ENCODE peak calls at places on chromosome 21, in eight cellular contexts. W, F, H, N, K, Y, O and B are unnamed samples.

GRCh38 chr21:38531610-38532009 is 33.3 kb upstream of the ERG start:
- DNase-seq in H (no peak), W (no peak), Y (no peak), N (no peak), O (no peak), K (no peak), F (no peak), B (no peak)

GRCh38 chr21:41863439-41863740 is 15.8 kb downstream of the PRDM15 start:
- DNase-seq in O (no peak), N (no peak), Y (no peak), F (no peak), H (no peak), K (no peak), W (no peak), B (no peak)

GRCh38 chr21:41970099-41970391 is 16.2 kb upstream of the C2CD2 start:
- DNase-seq in N (no peak), F (no peak), H (no peak), W (no peak), O (no peak), Y (no peak), K (no peak), B (no peak)

GRCh38 chr21:26715878-26716506 is 129.2 kb downstream of the ADAMTS1 start:
- DNase-seq in F (peak; percentile 15), W (peak; percentile 61), H (peak; percentile 2), O (peak; percentile 54), N (peak; percentile 15), K (no peak), Y (no peak), B (peak; percentile 49)

GRCh38 chr21:45669382-45669781 is 25.9 kb downstream of the PCBP3 start:
- DNase-seq in O (no peak), W (no peak), Y (no peak), K (no peak), N (no peak), H (no peak), F (no peak), B (no peak)

GRCh38 chr21:35051287-35051818 is 2.3 kb upstream of the RUNX1 start:
- DNase-seq in N (peak; percentile 83), F (no peak), Y (peak; percentile 71), H (peak; percentile 36), O (no peak), K (peak; percentile 75), W (peak; percentile 44), B (peak; percentile 82)

GRCh38 chr21:40029888-40030287 is 162.7 kb downstream of the PCP4 start:
- DNase-seq in H (no peak), Y (no peak), O (no peak), F (no peak), N (no peak), K (no peak), W (no peak), B (no peak)

GRCh38 chr21:35127851-35128250 is 78.7 kb upstream of the RUNX1 start:
- DNase-seq in H (no peak), O (no peak), W (no peak), Y (no peak), N (no peak), K (no peak), F (no peak), B (no peak)

GRCh38 chr21:38420140-38420539 is 78.1 kb downstream of the ERG start:
- DNase-seq in N (no peak), W (no peak), K (no peak), O (no peak), Y (no peak), H (no peak), F (no peak), B (no peak)

GRCh38 chr21:42468511-42469131 is 27.4 kb downstream of the RSPH1 start:
- DNase-seq in K (no peak), H (no peak), O (no peak), W (no peak), F (no peak), Y (no peak), N (no peak), B (no peak)

GRCh38 chr21:14926186-14926585 is 138.6 kb downstream of the NRIP1 start:
- DNase-seq in F (no peak), W (no peak), O (no peak), Y (no peak), K (no peak), H (no peak), N (no peak), B (no peak)

GRCh38 chr21:31630062-31630711 is 29.3 kb upstream of the SOD1 start:
- DNase-seq in K (no peak), H (no peak), F (no peak), Y (no peak), W (no peak), N (no peak), O (peak; percentile 92), B (no peak)

GRCh38 chr21:43740497-43741156 is 21.7 kb downstream of the PDXK start:
- DNase-seq in N (no peak), K (no peak), H (peak; percentile 43), O (no peak), Y (peak; percentile 40), F (no peak), W (peak; percentile 61), B (peak; percentile 94)

GRCh38 chr21:44919913-44920693 is 596 bp downstream of the ITGB2 start:
- DNase-seq in K (no peak), W (no peak), H (no peak), O (no peak), Y (no peak), N (peak; percentile 10), F (no peak), B (no peak)

GRCh38 chr21:32800056-32800455 is 28.5 kb upstream of the PAXBP1 start:
- DNase-seq in W (no peak), H (no peak), F (no peak), O (no peak), K (no peak), Y (no peak), N (no peak), B (no peak)

GRCh38 chr21:45076245-45076661 is 1.9 kb downstream of the ADARB1 start:
- DNase-seq in N (no peak), W (no peak), H (no peak), O (no peak), Y (no peak), K (no peak), F (no peak), B (no peak)

GRCh38 chr21:45487161-45487806 is 55.0 kb downstream of the SLC19A1 start:
- DNase-seq in N (no peak), W (no peak), F (no peak), K (no peak), O (no peak), H (no peak), Y (no peak), B (no peak)

GRCh38 chr21:45003331-45004058 is 63.7 kb downstream of the SLX9 start:
- DNase-seq in Y (no peak), N (peak; percentile 9), O (no peak), K (no peak), H (no peak), W (peak; percentile 21), F (no peak), B (no peak)

GRCh38 chr21:22842875-22843274 is 1844.7 kb downstream of the NCAM2 start:
- DNase-seq in N (no peak), W (no peak), Y (no peak), H (no peak), K (no peak), O (no peak), F (no peak), B (peak; percentile 2)

GRCh38 chr21:36990508-36991205 is 15.8 kb upstream of the RIPPLY3 start:
- DNase-seq in Y (no peak), H (no peak), W (no peak), F (no peak), K (no peak), O (no peak), N (no peak), B (peak; percentile 59)

GRCh38 chr21:45596704-45597318 is 46.7 kb upstream of the PCBP3 start:
- DNase-seq in F (peak; percentile 14), H (peak; percentile 26), O (peak; percentile 40), K (peak; percentile 65), N (peak; percentile 70), Y (peak; percentile 87), W (peak; percentile 22), B (peak; percentile 93)

GRCh38 chr21:44353200-44353970 is at the start of gene TRPM2:
- DNase-seq in H (no peak), F (no peak), K (no peak), N (peak; percentile 72), O (no peak), Y (no peak), W (no peak), B (peak; percentile 21)

GRCh38 chr21:36428789-36429671 is 43.8 kb downstream of the CHAF1B start:
- DNase-seq in K (no peak), Y (no peak), H (no peak), O (peak; percentile 57), F (no peak), N (no peak), W (no peak), B (no peak)

GRCh38 chr21:17139696-17140095 is 373.1 kb upstream of the CXADR start:
- DNase-seq in K (no peak), N (no peak), H (no peak), O (no peak), W (no peak), Y (no peak), F (no peak), B (no peak)

GRCh38 chr21:16840549-16840948 is 672.3 kb upstream of the CXADR start:
- DNase-seq in W (peak; percentile 18), H (no peak), N (no peak), Y (no peak), F (no peak), K (no peak), O (no peak), B (no peak)

GRCh38 chr21:42553435-42553834 is 39.8 kb downstream of the SLC37A1 start:
- DNase-seq in W (no peak), H (no peak), Y (no peak), N (no peak), F (no peak), O (no peak), K (no peak), B (peak; percentile 52)

GRCh38 chr21:15301736-15302135 is 236.9 kb upstream of the NRIP1 start:
- DNase-seq in K (no peak), O (peak; percentile 71), W (no peak), F (no peak), Y (no peak), N (no peak), H (no peak), B (no peak)

GRCh38 chr21:32727478-32727727 is 410 bp downstream of the SYNJ1 start:
- DNase-seq in N (no peak), W (no peak), K (no peak), O (no peak), F (peak; percentile 39), H (no peak), Y (no peak), B (no peak)

GRCh38 chr21:40385883-40386282 is 461.1 kb downstream of the DSCAM start:
- DNase-seq in K (no peak), W (no peak), H (no peak), O (no peak), Y (no peak), F (no peak), N (no peak), B (no peak)